ENCODE peak calls at places on chromosomes 12 and 14, in nine cellular contexts. M is thoracic aorta, L is foreskin fibroblast, N is BE2C, X is HL-60, H is A549, D is K562, K is fibroblast of the aortic adventitia, Z is esophagus squamous epithelium. I is an unnamed sample.

GRCh38 chr12:92987846-92988621 is 58.9 kb upstream of the EEA1 start:
- DNase-seq in M (no peak), L (no peak), N (no peak), X (peak; percentile 68), H (no peak), D (no peak), K (no peak), Z (no peak), I (no peak)

GRCh38 chr12:84038241-84038640 is 874.4 kb downstream of the SLC6A15 start:
- DNase-seq in M (no peak), L (no peak), N (peak; percentile 17), X (no peak), H (no peak), D (no peak), K (no peak), Z (no peak), I (no peak)

GRCh38 chr12:31685801-31686200 is 26.3 kb downstream of the ETFBKMT start:
- DNase-seq in M (no peak), L (no peak), N (no peak), X (no peak), H (no peak), D (no peak), K (no peak), Z (no peak), I (no peak)

GRCh38 chr14:91980157-91980556 is 32.7 kb upstream of the FBLN5 start:
- DNase-seq in M (no peak), L (peak; percentile 84), N (no peak), X (no peak), H (peak; percentile 84), D (no peak), K (peak; percentile 92), Z (no peak), I (peak; percentile 30)

GRCh38 chr12:56385873-56386272 is 23.2 kb upstream of the APOF start:
- DNase-seq in M (no peak), L (peak; percentile 3), N (peak; percentile 58), X (no peak), H (no peak), D (peak; percentile 29), K (no peak), Z (no peak), I (no peak)

GRCh38 chr12:56987551-56988053 is 18.7 kb downstream of the ZBTB39 start:
- DNase-seq in M (no peak), L (peak; percentile 56), N (peak; percentile 79), X (peak; percentile 80), H (peak; percentile 80), D (peak; percentile 82), K (peak; percentile 74), Z (no peak), I (peak; percentile 29)

GRCh38 chr12:30994274-30994673 is 67.7 kb downstream of the TSPAN11 start:
- DNase-seq in M (no peak), L (no peak), N (no peak), X (no peak), H (no peak), D (no peak), K (no peak), Z (no peak), I (no peak)

GRCh38 chr12:107126688-107127481 is 33.5 kb upstream of the CRY1 start:
- DNase-seq in M (no peak), L (peak; percentile 16), N (peak; percentile 43), X (no peak), H (no peak), D (no peak), K (peak; percentile 47), Z (no peak), I (no peak)

GRCh38 chr14:101776315-101776714 is 14.8 kb downstream of the PPP2R5C start:
- DNase-seq in M (no peak), L (no peak), N (no peak), X (no peak), H (no peak), D (no peak), K (no peak), Z (no peak), I (no peak)

GRCh38 chr12:103780093-103780440 is 61.0 kb downstream of the NT5DC3 start:
- DNase-seq in M (no peak), L (no peak), N (no peak), X (no peak), H (no peak), D (no peak), K (no peak), Z (no peak), I (no peak)

GRCh38 chr14:73591690-73592448 is at the start of gene ACOT4:
- DNase-seq in M (no peak), L (peak; percentile 34), N (no peak), X (no peak), H (peak; percentile 49), D (no peak), K (peak; percentile 23), Z (no peak), I (no peak)
- TF ChIP-seq CTCF in M (no peak), L (no peak), N (no peak), X (no peak), H (peak; percentile 11), D (no peak), K (no peak), Z (peak; percentile 15), I (no peak)

DNA sequence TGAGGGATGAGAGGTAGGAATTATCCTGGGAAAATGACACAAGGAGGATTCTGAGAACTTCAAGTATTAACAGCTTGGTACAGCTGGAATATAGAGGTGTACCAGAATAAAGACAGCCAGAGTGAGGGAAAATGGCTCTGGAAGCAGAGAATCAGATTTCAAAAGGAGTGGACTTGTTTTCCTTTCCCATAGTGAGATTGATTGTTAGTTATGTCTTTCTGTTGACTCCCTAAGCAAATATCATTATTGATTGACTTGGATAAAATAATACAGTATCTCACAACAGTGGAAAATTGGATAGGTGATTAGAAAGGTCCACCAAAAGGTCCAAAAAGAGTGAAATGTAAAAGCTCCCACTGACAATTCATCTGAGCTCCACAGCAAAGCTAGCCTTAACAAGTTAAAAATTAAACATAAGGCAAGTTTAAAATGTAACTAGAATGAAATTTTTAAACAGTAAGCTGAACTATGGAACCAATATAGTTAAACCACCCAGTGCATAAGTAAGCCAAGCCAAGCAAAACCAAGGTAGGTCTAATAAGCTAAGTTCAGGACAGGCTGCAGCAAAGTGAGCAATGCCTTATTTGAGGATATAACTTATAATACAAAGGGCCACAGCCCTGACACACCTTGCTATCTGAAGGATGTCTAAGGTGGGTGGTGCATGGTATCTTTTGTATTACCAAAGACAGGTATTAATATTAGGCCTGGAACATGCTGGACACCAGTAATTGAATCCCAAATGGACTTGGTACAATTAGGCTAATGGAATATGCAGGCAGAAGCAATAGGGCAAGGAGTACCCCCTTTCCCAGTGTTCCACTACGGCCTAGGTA is 21.8 kb downstream of the ENTPD5 start:
- DNase-seq in M (no peak), L (no peak), N (no peak), X (no peak), H (no peak), D (no peak), K (no peak), Z (no peak), I (no peak)
- H3K4me3 ChIP-seq in M (no peak overlapping the region), L (no peak overlapping the region), N (no peak overlapping the region), X (no peak overlapping the region), H (no peak overlapping the region), D (no peak overlapping the region), K (no peak overlapping the region), Z (no peak overlapping the region), I (no peak overlapping the region)

GRCh38 chr14:54366726-54367707 is 29.8 kb upstream of the CDKN3 start:
- DNase-seq in M (no peak), L (peak; percentile 57), N (peak; percentile 41), X (peak; percentile 65), H (peak; percentile 38), D (peak; percentile 53), K (peak; percentile 71), Z (no peak), I (no peak)
- TF ChIP-seq CTCF in M (peak; percentile 17), L (peak; percentile 81), N (peak; percentile 70), X (peak; percentile 28), H (peak; percentile 71), D (peak; percentile 64), K (peak; percentile 58), Z (peak; percentile 22), I (peak; percentile 78)

DNA sequence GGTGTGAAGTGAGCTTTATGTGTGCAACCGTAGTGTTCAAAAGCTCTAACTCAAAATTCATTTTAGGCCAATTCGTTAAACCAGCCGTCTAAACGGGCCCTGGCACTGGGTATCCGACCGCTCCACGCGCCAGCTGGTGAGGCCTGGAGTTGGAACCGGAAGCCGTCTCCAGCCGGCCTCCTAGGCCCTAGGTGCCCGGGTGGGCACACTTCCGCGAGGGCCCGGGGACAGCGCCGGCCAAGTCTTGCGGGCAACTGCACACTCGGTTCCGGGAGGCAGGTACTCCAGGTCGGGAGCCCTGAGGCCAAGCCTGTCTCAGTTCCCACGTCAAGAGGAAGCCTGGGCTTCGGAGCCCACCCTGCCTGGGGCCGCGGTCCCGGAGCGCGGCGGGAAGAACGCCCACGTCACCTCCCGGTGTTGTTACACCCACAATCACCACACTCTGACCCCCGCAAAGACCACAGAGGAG is 16.2 kb downstream of the OTX2 start:
- DNase-seq in M (no peak), L (no peak), N (no peak), X (no peak), H (no peak), D (no peak), K (no peak), Z (no peak), I (no peak)
- H3K4me3 ChIP-seq in M (no peak overlapping the region), L (no peak overlapping the region), N (no peak overlapping the region), X (no peak overlapping the region), H (no peak overlapping the region), D (no peak overlapping the region), K (no peak overlapping the region), Z (no peak overlapping the region), I (no peak overlapping the region)

GRCh38 chr12:51245476-51246253 is 7.0 kb downstream of the DAZAP2 start:
- DNase-seq in M (no peak), L (no peak), N (no peak), X (no peak), H (no peak), D (no peak), K (no peak), Z (no peak), I (no peak)

GRCh38 chr12:51247523-51248206 is 9.0 kb downstream of the DAZAP2 start:
- DNase-seq in M (no peak), L (no peak), N (no peak), X (no peak), H (no peak), D (no peak), K (no peak), Z (no peak), I (no peak)

GRCh38 chr12:51242896-51243295 is 4.3 kb downstream of the DAZAP2 start:
- DNase-seq in M (no peak), L (no peak), N (no peak), X (peak; percentile 77), H (no peak), D (no peak), K (no peak), Z (no peak), I (no peak)

GRCh38 chr12:51244269-51244668 is 5.6 kb downstream of the DAZAP2 start:
- DNase-seq in M (no peak), L (peak; percentile 22), N (no peak), X (no peak), H (no peak), D (no peak), K (no peak), Z (no peak), I (no peak)

DNA sequence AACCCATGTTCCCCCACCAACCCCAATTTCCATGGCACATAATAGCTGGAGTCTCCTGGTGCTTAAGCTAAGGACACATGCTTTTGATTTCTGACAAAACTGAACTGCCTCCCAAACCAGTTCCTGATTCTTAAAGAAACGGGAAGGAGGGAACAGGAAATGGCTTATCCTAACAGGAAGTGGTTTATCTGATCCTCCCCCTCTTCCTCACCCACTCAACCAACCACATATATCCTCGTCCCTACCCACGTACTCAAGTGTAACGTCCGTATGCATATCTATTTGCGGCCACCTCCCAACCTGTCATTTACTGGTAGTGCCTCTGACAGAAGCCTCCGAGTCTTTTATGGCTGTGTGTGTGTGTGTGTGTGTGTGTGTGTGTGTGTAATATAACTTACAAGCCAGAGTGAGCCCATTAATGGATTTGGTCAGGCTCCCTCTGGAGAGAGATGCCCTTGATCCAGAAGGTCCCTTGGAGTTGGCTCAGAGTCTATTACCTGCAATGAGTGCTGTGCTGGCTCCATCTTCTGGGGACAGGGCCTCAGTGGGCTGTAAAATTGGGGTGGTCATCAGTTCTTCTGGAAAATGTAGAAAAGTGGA is 7.7 kb downstream of the DAZAP2 start:
- DNase-seq in M (no peak), L (peak; percentile 36), N (peak; percentile 26), X (peak; percentile 93), H (no peak), D (peak; percentile 85), K (peak; percentile 56), Z (no peak), I (peak; percentile 70)
- TF ChIP-seq CTCF in M (no peak), L (no peak), N (peak; percentile 45), X (no peak), H (no peak), D (peak; percentile 40), K (no peak), Z (no peak), I (peak; percentile 15)